ENCODE peak calls at places on chromosomes 3 and 15, in four cellular contexts. B is ovary, L is fibroblast of villous mesenchyme, H is cardiac fibroblast. P is an unnamed sample.

GRCh38 chr3:169091196-169091595 is 572.3 kb downstream of the MECOM start:
- DNase-seq in H (peak), L (peak), B (no peak), P (peak)

GRCh38 chr3:51681453-51681852 is 10.4 kb downstream of the TEX264 start:
- DNase-seq in B (no peak), H (peak), L (peak), P (no peak)

GRCh38 chr3:11096266-11097135 is 57.8 kb upstream of the HRH1 start:
- DNase-seq in B (peak), L (peak), H (peak), P (peak)

GRCh38 chr3:127036209-127037020 is 53.5 kb downstream of the PLXNA1 start:
- DNase-seq in H (no peak), L (no peak), B (peak), P (no peak)

GRCh38 chr3:118057086-118057485 is 977.6 kb downstream of the IGSF11 start:
- DNase-seq in L (no peak), B (no peak), H (no peak), P (no peak)

GRCh38 chr15:84747423-84748273 is 744 bp upstream of the ZNF592 start:
- DNase-seq in L (peak), B (peak), H (peak), P (no peak)

GRCh38 chr3:15575446-15575845 is 25.9 kb downstream of the HACL1 start:
- DNase-seq in B (no peak), H (no peak), L (no peak), P (no peak)

GRCh38 chr3:66555214-66555844 is 54.5 kb upstream of the LRIG1 start:
- DNase-seq in B (no peak), L (no peak), H (no peak), P (no peak)

GRCh38 chr15:74907277-74907870 is 723 bp upstream of the FAM219B start:
- DNase-seq in L (no peak), B (no peak), H (peak), P (no peak)

GRCh38 chr3:46695962-46696922 is 2.8 kb upstream of the ALS2CL start:
- DNase-seq in B (peak), L (no peak), H (peak), P (no peak)

GRCh38 chr15:73711526-73711925 is 27.3 kb downstream of the CD276 start:
- DNase-seq in L (no peak), H (no peak), B (no peak), P (no peak)

GRCh38 chr3:69737396-69737795 is 1.9 kb upstream of the MITF start:
- DNase-seq in L (peak), B (no peak), H (no peak), P (no peak)

GRCh38 chr3:108471346-108471935 is 39.0 kb downstream of the MYH15 start:
- DNase-seq in B (no peak), H (peak), L (peak), P (no peak)

GRCh38 chr15:60479711-60480110 is 769 bp upstream of the ICE2 start:
- DNase-seq in H (no peak), L (no peak), B (no peak), P (no peak)

GRCh38 chr15:88326924-88327323 is 70.4 kb upstream of the NTRK3 start:
- DNase-seq in L (no peak), B (no peak), H (no peak), P (no peak)

GRCh38 chr3:184549793-184550585 is 11.6 kb upstream of the EPHB3 start:
- DNase-seq in L (no peak), H (no peak), B (no peak), P (no peak)
- TF ChIP-seq CTCF in L (no peak), H (no peak), B (no peak), P (no peak)

GRCh38 chr3:71360694-71361093 is 222.8 kb downstream of the FOXP1 start:
- DNase-seq in B (no peak), H (no peak), L (no peak), P (no peak)

GRCh38 chr3:71358243-71358642 is 225.3 kb downstream of the FOXP1 start:
- DNase-seq in B (no peak), L (no peak), H (no peak), P (no peak)

GRCh38 chr3:71361346-71361745 is 222.2 kb downstream of the FOXP1 start:
- DNase-seq in B (no peak), H (no peak), L (no peak), P (no peak)

GRCh38 chr3:71356272-71356671 is 227.3 kb downstream of the FOXP1 start:
- DNase-seq in H (no peak), B (no peak), L (no peak), P (no peak)

DNA sequence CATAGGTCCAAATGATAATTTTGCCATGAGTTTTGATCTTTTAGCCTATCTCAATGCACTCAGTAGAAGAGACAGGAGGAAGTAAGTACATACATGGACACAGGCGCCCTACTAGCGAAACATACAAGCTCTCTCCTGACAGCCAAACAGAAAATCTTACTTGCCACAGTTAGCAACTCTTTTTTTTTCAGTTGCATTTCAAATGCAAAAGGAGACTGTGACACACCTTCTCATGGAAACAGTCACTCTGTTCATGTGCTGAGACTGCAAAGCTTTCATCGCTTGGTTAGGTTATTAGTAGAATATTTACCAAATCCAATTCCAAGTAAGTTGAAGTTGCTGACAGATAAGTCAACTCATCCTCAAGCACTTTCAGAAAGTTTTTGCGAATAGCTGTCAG is 223.4 kb downstream of the FOXP1 start:
- DNase-seq in H (no peak), L (no peak), B (no peak), P (no peak)
- H3K4me3 ChIP-seq in H (no peak), L (no peak), B (no peak), P (no peak)

DNA sequence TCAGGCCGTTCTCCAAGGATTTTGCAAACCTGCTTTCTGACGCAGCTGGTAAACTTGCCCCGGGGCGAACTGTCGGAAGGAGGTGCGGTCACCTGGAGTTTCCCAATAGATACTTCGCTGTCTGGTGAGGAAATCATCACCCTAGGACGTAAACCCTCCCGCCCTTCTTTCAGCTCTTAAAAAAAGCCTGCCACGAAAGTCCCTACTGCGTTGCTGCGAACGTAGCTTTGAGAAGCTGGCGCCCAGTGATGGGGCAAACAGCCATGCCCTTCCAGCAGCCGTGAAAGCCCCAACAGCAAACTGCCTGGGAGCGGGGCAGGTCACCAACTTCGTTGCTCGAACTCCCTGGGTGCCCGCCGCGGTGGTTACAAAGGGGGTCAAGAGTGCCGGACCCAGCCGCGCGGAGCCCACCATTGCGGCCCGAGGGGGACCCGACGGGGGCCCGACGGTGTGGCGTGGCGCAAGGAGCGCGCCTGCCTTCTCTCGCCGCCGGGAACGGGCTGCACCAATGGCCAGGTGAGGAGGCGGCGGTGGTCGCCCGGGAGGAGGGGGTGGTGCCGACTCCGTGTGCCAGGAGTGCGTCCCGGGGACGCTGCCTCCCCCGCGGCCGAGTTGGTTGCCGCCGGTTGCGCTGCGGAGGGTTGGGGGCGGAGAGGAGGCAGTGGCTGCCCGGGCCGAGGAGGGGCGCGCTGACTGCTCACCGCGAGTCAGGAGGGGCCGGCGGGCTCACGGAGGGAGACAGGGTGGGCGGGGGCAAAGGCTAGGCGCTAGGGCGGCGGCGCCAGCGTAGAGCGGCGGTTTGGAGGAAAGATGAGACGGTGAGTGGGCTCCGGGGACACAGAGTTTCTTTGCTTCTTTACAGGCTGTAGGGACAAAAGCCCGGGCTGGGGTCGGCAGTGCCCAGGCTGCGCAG is at the start of gene PHLDB2:
- DNase-seq in B (peak), H (peak), L (peak), P (peak)
- TF ChIP-seq CTCF in B (no peak), H (no peak), L (no peak), P (peak)

DNA sequence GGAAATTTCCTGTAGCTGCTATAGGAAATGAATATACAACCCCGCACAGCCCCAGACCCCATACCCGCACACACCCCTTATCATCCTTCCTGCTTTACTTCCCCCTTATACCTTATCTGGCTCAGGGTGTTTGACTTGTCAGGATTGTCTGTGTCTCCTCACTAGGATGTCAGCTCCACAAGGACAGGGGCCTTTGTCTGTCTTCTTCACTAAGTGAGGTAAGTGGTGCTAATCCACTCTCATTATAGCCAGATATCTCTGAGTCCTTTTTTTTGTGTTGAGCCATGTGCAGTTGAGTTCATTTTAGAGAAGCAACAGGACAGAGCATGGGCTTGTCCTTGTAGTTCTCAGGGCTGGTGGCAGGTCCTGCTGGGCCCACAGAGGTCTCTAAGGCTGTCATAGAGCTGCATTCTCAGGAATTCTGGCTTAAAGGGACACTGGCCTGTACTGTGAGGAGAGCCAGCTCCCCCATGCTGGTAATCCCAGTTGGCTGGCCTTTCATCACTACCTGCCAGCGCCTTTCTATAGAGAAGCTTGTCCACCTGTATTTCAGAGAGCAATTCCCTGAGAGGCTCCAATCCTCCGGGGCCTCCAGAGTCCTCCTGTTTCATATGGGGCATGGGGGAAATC is 9.0 kb downstream of the KY start:
- DNase-seq in B (no peak), H (no peak), L (no peak), P (no peak)
- H3K4me3 ChIP-seq in B (no peak), H (no peak), L (no peak), P (no peak)

GRCh38 chr3:7547826-7548225 is 686.9 kb downstream of the GRM7 start:
- DNase-seq in H (no peak), B (no peak), L (no peak), P (no peak)

GRCh38 chr3:7545334-7545733 is 684.4 kb downstream of the GRM7 start:
- DNase-seq in H (peak), B (no peak), L (no peak), P (no peak)

GRCh38 chr3:7543294-7543693 is 682.4 kb downstream of the GRM7 start:
- DNase-seq in L (no peak), H (peak), B (no peak), P (no peak)

DNA sequence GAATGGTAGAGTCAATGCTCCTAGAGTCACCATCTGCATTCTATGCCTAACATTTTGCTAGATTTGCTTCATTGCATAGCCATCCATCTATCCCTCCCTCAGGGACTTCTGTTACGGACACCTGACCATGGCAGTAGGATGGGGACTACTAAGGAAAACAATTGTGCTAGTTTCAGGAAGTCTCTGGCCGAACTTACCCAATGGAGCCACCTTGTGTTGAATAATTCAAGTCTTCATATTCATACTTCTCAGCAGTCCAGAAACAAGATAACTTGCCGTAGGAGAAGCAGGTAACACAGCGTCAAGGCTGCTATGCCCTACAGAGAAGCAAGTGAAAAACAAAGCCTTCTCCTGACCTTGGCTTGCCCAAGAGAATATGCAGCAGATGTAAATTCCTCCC is 685.3 kb downstream of the GRM7 start:
- DNase-seq in H (peak), B (no peak), L (peak), P (no peak)
- TF ChIP-seq CTCF in H (peak), B (no peak), L (peak), P (peak)

GRCh38 chr3:128481438-128481942 is 11.5 kb downstream of the GATA2 start:
- DNase-seq in L (peak), B (no peak), H (peak), P (no peak)

GRCh38 chr3:128482175-128482856 is 10.7 kb downstream of the GATA2 start:
- DNase-seq in B (no peak), H (no peak), L (peak), P (no peak)

GRCh38 chr3:128484404-128485282 is 8.4 kb downstream of the GATA2 start:
- DNase-seq in L (peak), H (no peak), B (no peak), P (no peak)

GRCh38 chr3:128483657-128484403 is 9.2 kb downstream of the GATA2 start:
- DNase-seq in H (no peak), B (no peak), L (peak), P (no peak)

DNA sequence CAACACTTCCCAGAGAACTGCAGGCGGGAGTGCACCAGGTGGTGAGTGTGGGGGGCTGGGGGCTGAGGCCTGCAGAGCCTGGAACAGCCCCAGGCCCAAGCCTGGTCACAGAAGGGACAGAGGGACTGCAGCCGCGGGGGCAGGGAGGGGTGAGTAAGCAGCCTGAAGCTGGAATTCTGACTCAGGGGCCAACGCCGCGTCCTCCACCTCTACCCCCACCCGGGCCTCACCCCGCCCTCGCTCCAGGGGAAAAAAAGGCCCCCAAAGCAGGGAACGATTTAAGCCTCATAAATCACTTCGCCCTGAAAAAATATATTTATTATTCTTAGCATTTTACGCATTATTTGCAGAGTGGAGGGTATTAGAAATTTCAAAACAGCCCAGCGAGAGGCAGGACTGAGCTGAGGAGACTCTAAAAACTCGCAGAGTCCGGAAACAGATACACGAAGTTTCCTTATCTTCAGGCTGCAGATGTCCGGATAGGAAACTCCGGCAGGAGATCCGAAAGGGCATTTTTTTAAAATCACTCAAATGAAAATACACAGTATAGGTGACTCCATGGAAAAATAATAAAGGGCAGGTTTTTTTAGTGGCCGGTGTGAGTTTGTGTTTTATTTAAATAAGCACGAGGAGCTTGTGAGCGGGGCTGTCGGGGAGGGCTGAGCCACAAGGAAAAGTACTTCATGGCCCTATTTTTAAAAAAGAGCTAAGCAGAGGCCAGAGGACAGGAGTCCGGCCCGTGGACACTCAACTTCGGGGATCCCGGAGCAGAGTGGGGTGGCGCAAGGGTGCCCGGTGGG is 9.9 kb downstream of the GATA2 start:
- DNase-seq in L (peak), B (no peak), H (peak), P (no peak)
- H3K4me3 ChIP-seq in L (peak), B (peak), H (no peak), P (peak)

DNA sequence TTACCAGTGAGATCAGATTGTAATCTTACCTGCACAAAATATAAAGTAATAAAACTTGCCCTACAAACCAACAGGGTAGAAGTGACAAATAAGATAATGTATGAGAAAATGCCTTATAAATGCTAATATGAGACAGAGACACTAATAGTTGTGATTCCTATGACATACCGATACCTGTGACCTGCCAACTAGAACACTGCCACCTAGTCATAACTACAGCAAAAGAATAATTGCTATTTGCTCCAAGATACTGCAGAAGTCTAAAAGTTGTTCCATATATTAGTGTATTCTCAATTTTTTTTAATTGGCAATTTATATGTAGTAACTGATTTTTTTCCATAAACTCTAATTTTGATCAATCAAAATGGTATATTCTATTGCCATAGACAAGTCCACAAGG is 25.3 kb upstream of the GP5 start:
- DNase-seq in B (no peak), H (no peak), L (no peak), P (no peak)
- TF ChIP-seq CTCF in B (no peak), H (no peak), L (no peak), P (no peak)

P was measured in astrocyte of the cerebellum.